ENCODE peak calls at places on chromosomes 11 and 22, in nine cellular contexts. R, K, Z, F, B, L, P, O and E are unnamed samples.

GRCh38 chr11:109734602-109735001 is 312.6 kb downstream of the C11orf87 start:
- DNase-seq in R (no peak), K (no peak), Z (peak), F (no peak), B (no peak), L (no peak), P (no peak), O (no peak), E (no peak)

GRCh38 chr11:35963911-35964310 is 20.0 kb downstream of the LDLRAD3 start:
- DNase-seq in R (no peak), K (no peak), Z (no peak), F (no peak), B (no peak), L (no peak), P (no peak), O (no peak), E (no peak)

GRCh38 chr11:59010693-59011092 is 71.4 kb downstream of the GLYATL1 start:
- DNase-seq in R (no peak), K (no peak), Z (no peak), F (no peak), B (no peak), L (no peak), P (no peak), O (no peak), E (no peak)

GRCh38 chr22:19882446-19883381 is 28.0 kb upstream of the GNB1L start:
- DNase-seq in R (no peak), K (no peak), Z (no peak), F (no peak), B (no peak), L (no peak), P (no peak), O (no peak), E (no peak)

GRCh38 chr11:125425601-125426000 is 70.5 kb downstream of the FEZ1 start:
- DNase-seq in R (no peak), K (no peak), Z (no peak), F (no peak), B (no peak), L (no peak), P (no peak), O (no peak), E (no peak)

GRCh38 chr11:123678246-123678645 is 23.8 kb upstream of the SCN3B start:
- DNase-seq in R (no peak), K (no peak), Z (no peak), F (no peak), B (no peak), L (no peak), P (no peak), O (no peak), E (no peak)

GRCh38 chr11:76035020-76035419 is 171.3 kb downstream of the WNT11 start:
- DNase-seq in R (no peak), K (no peak), Z (no peak), F (no peak), B (no peak), L (no peak), P (no peak), O (no peak), E (no peak)

GRCh38 chr11:12029738-12030363 is 21.4 kb upstream of the DKK3 start:
- DNase-seq in R (no peak), K (no peak), Z (peak), F (no peak), B (no peak), L (peak), P (no peak), O (no peak), E (peak)

GRCh38 chr11:66734215-66734614 is 5.2 kb upstream of the SPTBN2 start:
- DNase-seq in R (no peak), K (no peak), Z (no peak), F (no peak), B (no peak), L (no peak), P (no peak), O (no peak), E (no peak)

GRCh38 chr11:117300301-117300700 is 9.2 kb downstream of the BACE1-AS start:
- DNase-seq in R (no peak), K (no peak), Z (peak), F (no peak), B (peak), L (no peak), P (peak), O (peak), E (peak)

GRCh38 chr11:41201156-41201555 is 258.3 kb downstream of the LRRC4C start:
- DNase-seq in R (no peak), K (no peak), Z (peak), F (peak), B (peak), L (peak), P (peak), O (no peak), E (peak)

GRCh38 chr11:112289588-112290461 is 29.2 kb upstream of the PLET1 start:
- DNase-seq in R (no peak), K (peak), Z (peak), F (peak), B (peak), L (peak), P (peak), O (peak), E (peak)

GRCh38 chr22:43370045-43370444 is 26.9 kb upstream of the SCUBE1 start:
- DNase-seq in R (no peak), K (no peak), Z (no peak), F (no peak), B (peak), L (peak), P (no peak), O (no peak), E (no peak)

GRCh38 chr11:132844956-132845355 is 687.3 kb downstream of the OPCML start:
- DNase-seq in R (peak), K (no peak), Z (peak), F (no peak), B (peak), L (no peak), P (peak), O (no peak), E (peak)

GRCh38 chr22:38398609-38399401 is 56.2 kb downstream of the KCNJ4 start:
- DNase-seq in R (no peak), K (peak), Z (peak), F (peak), B (peak), L (peak), P (peak), O (peak), E (peak)

GRCh38 chr11:64407221-64407620 is 48.3 kb downstream of the RPS6KA4 start:
- DNase-seq in R (no peak), K (no peak), Z (no peak), F (no peak), B (no peak), L (no peak), P (no peak), O (no peak), E (no peak)